ENCODE peak calls at places on chromosomes 6 and 20, in eight cellular contexts. One of them, this sample, is unnamed. For H3K36me3, the result is how much of the 10 kb centered on the place peaks cover.

GRCh38 chr6:143140767-143141166 is 80.1 kb downstream of the AIG1 start:
- DNase-seq in tibial nerve: no peak
- DNase-seq in spleen: no peak
- DNase-seq in left ventricle myocardium inferior: peak
- DNase-seq in mammary epithelial cell: no peak
- DNase-seq in IMR-90: no peak
- DNase-seq in PC-9: no peak
- DNase-seq in Peyer's patch: no peak
- DNase-seq in this sample: no peak

GRCh38 chr6:168186438-168186837 is 107.4 kb upstream of the FRMD1 start:
- DNase-seq in spleen: no peak
- DNase-seq in mammary epithelial cell: no peak
- DNase-seq in IMR-90: no peak
- DNase-seq in tibial nerve: no peak
- DNase-seq in Peyer's patch: no peak
- DNase-seq in left ventricle myocardium inferior: no peak
- DNase-seq in PC-9: no peak
- DNase-seq in this sample: no peak

GRCh38 chr6:34142599-34142998 is 3.3 kb downstream of the GRM4 start:
- DNase-seq in spleen: no peak
- DNase-seq in mammary epithelial cell: peak
- DNase-seq in tibial nerve: no peak
- DNase-seq in left ventricle myocardium inferior: no peak
- DNase-seq in IMR-90: no peak
- DNase-seq in PC-9: no peak
- DNase-seq in Peyer's patch: no peak
- DNase-seq in this sample: no peak

GRCh38 chr20:62496525-62497218 is 20.9 kb upstream of the GATA5 start:
- DNase-seq in IMR-90: no peak
- DNase-seq in spleen: no peak
- DNase-seq in Peyer's patch: no peak
- DNase-seq in mammary epithelial cell: no peak
- DNase-seq in tibial nerve: no peak
- DNase-seq in left ventricle myocardium inferior: no peak
- DNase-seq in PC-9: no peak
- DNase-seq in this sample: no peak

GRCh38 chr20:50516180-50516934 is 6.2 kb downstream of the PTPN1 start:
- DNase-seq in IMR-90: no peak
- DNase-seq in tibial nerve: no peak
- DNase-seq in mammary epithelial cell: no peak
- DNase-seq in Peyer's patch: no peak
- DNase-seq in left ventricle myocardium inferior: no peak
- DNase-seq in PC-9: no peak
- DNase-seq in spleen: no peak
- DNase-seq in this sample: no peak

GRCh38 chr20:63315240-63315981 is 22.4 kb downstream of the COL20A1 start:
- DNase-seq in tibial nerve: no peak
- DNase-seq in PC-9: no peak
- DNase-seq in IMR-90: no peak
- DNase-seq in spleen: peak
- DNase-seq in left ventricle myocardium inferior: no peak
- DNase-seq in Peyer's patch: no peak
- DNase-seq in mammary epithelial cell: no peak
- DNase-seq in this sample: peak

GRCh38 chr20:19757487-19757972 is 528 bp upstream of the RIN2 start:
- DNase-seq in left ventricle myocardium inferior: peak
- DNase-seq in spleen: peak
- DNase-seq in IMR-90: peak
- DNase-seq in mammary epithelial cell: peak
- DNase-seq in PC-9: peak
- DNase-seq in tibial nerve: peak
- DNase-seq in Peyer's patch: peak
- DNase-seq in this sample: peak

GRCh38 chr6:137999815-138000214 is 107.4 kb downstream of the PERP start:
- DNase-seq in tibial nerve: no peak
- DNase-seq in mammary epithelial cell: no peak
- DNase-seq in PC-9: no peak
- DNase-seq in left ventricle myocardium inferior: no peak
- DNase-seq in IMR-90: no peak
- DNase-seq in Peyer's patch: no peak
- DNase-seq in spleen: no peak
- DNase-seq in this sample: no peak

GRCh38 chr6:127290391-127290963 is 23.8 kb downstream of the RNF146 start:
- DNase-seq in Peyer's patch: no peak
- DNase-seq in IMR-90: no peak
- DNase-seq in PC-9: no peak
- DNase-seq in spleen: no peak
- DNase-seq in tibial nerve: no peak
- DNase-seq in mammary epithelial cell: no peak
- DNase-seq in left ventricle myocardium inferior: no peak
- DNase-seq in this sample: no peak

GRCh38 chr6:36042618-36043260 is 15.1 kb downstream of the MAPK14 start:
- DNase-seq in IMR-90: no peak
- DNase-seq in spleen: no peak
- DNase-seq in tibial nerve: no peak
- DNase-seq in mammary epithelial cell: no peak
- DNase-seq in left ventricle myocardium inferior: no peak
- DNase-seq in Peyer's patch: no peak
- DNase-seq in PC-9: no peak
- DNase-seq in this sample: no peak

GRCh38 chr6:72621243-72622093 is at the start of gene KCNQ5:
- DNase-seq in mammary epithelial cell: peak
- DNase-seq in PC-9: no peak
- DNase-seq in left ventricle myocardium inferior: no peak
- DNase-seq in tibial nerve: no peak
- DNase-seq in spleen: peak
- DNase-seq in Peyer's patch: no peak
- DNase-seq in IMR-90: no peak
- DNase-seq in this sample: no peak

GRCh38 chr6:16332175-16332542 is 93.8 kb downstream of the GMPR start:
- DNase-seq in PC-9: peak
- DNase-seq in Peyer's patch: peak
- DNase-seq in tibial nerve: peak
- DNase-seq in mammary epithelial cell: peak
- DNase-seq in left ventricle myocardium inferior: peak
- DNase-seq in spleen: peak
- DNase-seq in IMR-90: peak
- DNase-seq in this sample: peak

GRCh38 chr20:21235713-21236445 is 67.3 kb upstream of the XRN2 start:
- DNase-seq in IMR-90: peak
- DNase-seq in left ventricle myocardium inferior: peak
- DNase-seq in spleen: peak
- DNase-seq in tibial nerve: no peak
- DNase-seq in Peyer's patch: peak
- DNase-seq in mammary epithelial cell: peak
- DNase-seq in PC-9: peak
- DNase-seq in this sample: no peak

GRCh38 chr6:41917528-41917927 is 3.4 kb downstream of the MED20 start:
- DNase-seq in spleen: no peak
- DNase-seq in PC-9: peak
- DNase-seq in IMR-90: peak
- DNase-seq in Peyer's patch: no peak
- DNase-seq in tibial nerve: no peak
- DNase-seq in mammary epithelial cell: peak
- DNase-seq in left ventricle myocardium inferior: no peak
- DNase-seq in this sample: no peak

GRCh38 chr6:41584668-41585205 is 38.6 kb downstream of the FOXP4 start:
- DNase-seq in IMR-90: no peak
- DNase-seq in spleen: no peak
- DNase-seq in PC-9: no peak
- DNase-seq in left ventricle myocardium inferior: no peak
- DNase-seq in Peyer's patch: peak
- DNase-seq in tibial nerve: no peak
- DNase-seq in mammary epithelial cell: no peak
- DNase-seq in this sample: no peak

GRCh38 chr6:17721671-17722070 is 14.9 kb upstream of the NUP153 start:
- DNase-seq in spleen: no peak
- DNase-seq in IMR-90: no peak
- DNase-seq in left ventricle myocardium inferior: no peak
- DNase-seq in mammary epithelial cell: no peak
- DNase-seq in Peyer's patch: no peak
- DNase-seq in tibial nerve: no peak
- DNase-seq in PC-9: no peak
- DNase-seq in this sample: no peak

GRCh38 chr20:56503911-56504310 is 20.6 kb upstream of the FAM209A start:
- DNase-seq in PC-9: no peak
- DNase-seq in tibial nerve: no peak
- DNase-seq in Peyer's patch: no peak
- DNase-seq in left ventricle myocardium inferior: no peak
- DNase-seq in spleen: no peak
- DNase-seq in mammary epithelial cell: no peak
- DNase-seq in IMR-90: no peak
- DNase-seq in this sample: no peak

GRCh38 chr6:129853996-129854711 is 7.0 kb downstream of the TMEM244 start:
- DNase-seq in left ventricle myocardium inferior: no peak
- DNase-seq in IMR-90: peak
- DNase-seq in Peyer's patch: no peak
- DNase-seq in spleen: no peak
- DNase-seq in PC-9: no peak
- DNase-seq in mammary epithelial cell: peak
- DNase-seq in tibial nerve: no peak
- DNase-seq in this sample: no peak

GRCh38 chr6:19851273-19852089 is 14.3 kb downstream of the ID4 start:
- DNase-seq in IMR-90: peak
- DNase-seq in spleen: no peak
- DNase-seq in PC-9: peak
- DNase-seq in Peyer's patch: no peak
- DNase-seq in tibial nerve: no peak
- DNase-seq in left ventricle myocardium inferior: no peak
- DNase-seq in mammary epithelial cell: peak
- DNase-seq in this sample: no peak

GRCh38 chr6:1286972-1287600 is 24.8 kb upstream of the FOXQ1 start:
- DNase-seq in spleen: no peak
- DNase-seq in Peyer's patch: no peak
- DNase-seq in mammary epithelial cell: peak
- DNase-seq in IMR-90: peak
- DNase-seq in left ventricle myocardium inferior: no peak
- DNase-seq in PC-9: peak
- DNase-seq in tibial nerve: no peak
- DNase-seq in this sample: no peak

GRCh38 chr6:107535626-107536025 is 45.7 kb downstream of the SOBP start:
- DNase-seq in left ventricle myocardium inferior: no peak
- DNase-seq in Peyer's patch: no peak
- DNase-seq in mammary epithelial cell: no peak
- DNase-seq in tibial nerve: no peak
- DNase-seq in PC-9: no peak
- DNase-seq in spleen: no peak
- DNase-seq in IMR-90: no peak
- DNase-seq in this sample: no peak

GRCh38 chr6:107534762-107535161 is 44.8 kb downstream of the SOBP start:
- DNase-seq in Peyer's patch: no peak
- DNase-seq in PC-9: no peak
- DNase-seq in left ventricle myocardium inferior: no peak
- DNase-seq in tibial nerve: no peak
- DNase-seq in spleen: no peak
- DNase-seq in IMR-90: no peak
- DNase-seq in mammary epithelial cell: no peak
- DNase-seq in this sample: no peak

GRCh38 chr6:107532707-107533106 is 42.8 kb downstream of the SOBP start:
- DNase-seq in left ventricle myocardium inferior: peak
- DNase-seq in spleen: no peak
- DNase-seq in Peyer's patch: no peak
- DNase-seq in PC-9: no peak
- DNase-seq in tibial nerve: peak
- DNase-seq in IMR-90: no peak
- DNase-seq in mammary epithelial cell: no peak
- DNase-seq in this sample: no peak

GRCh38 chr6:107533415-107534059 is 43.6 kb downstream of the SOBP start:
- DNase-seq in Peyer's patch: no peak
- DNase-seq in tibial nerve: no peak
- DNase-seq in PC-9: no peak
- DNase-seq in mammary epithelial cell: no peak
- DNase-seq in IMR-90: no peak
- DNase-seq in left ventricle myocardium inferior: no peak
- DNase-seq in spleen: no peak
- DNase-seq in this sample: no peak

GRCh38 chr6:107531868-107532267 is 42.0 kb downstream of the SOBP start:
- DNase-seq in Peyer's patch: no peak
- DNase-seq in left ventricle myocardium inferior: no peak
- DNase-seq in PC-9: no peak
- DNase-seq in mammary epithelial cell: no peak
- DNase-seq in IMR-90: no peak
- DNase-seq in tibial nerve: no peak
- DNase-seq in spleen: no peak
- DNase-seq in this sample: no peak
- TF ChIP-seq CTCF in Peyer's patch: no peak
- TF ChIP-seq CTCF in left ventricle myocardium inferior: no peak
- TF ChIP-seq CTCF in PC-9: no peak
- TF ChIP-seq CTCF in mammary epithelial cell: no peak
- TF ChIP-seq CTCF in IMR-90: no peak
- TF ChIP-seq CTCF in tibial nerve: no peak
- TF ChIP-seq CTCF in spleen: no peak
- TF ChIP-seq CTCF in this sample: no peak

GRCh38 chr6:14734052-14734415 is 511.8 kb upstream of the JARID2 start:
- DNase-seq in spleen: no peak
- DNase-seq in PC-9: peak
- DNase-seq in Peyer's patch: no peak
- DNase-seq in left ventricle myocardium inferior: no peak
- DNase-seq in IMR-90: no peak
- DNase-seq in mammary epithelial cell: no peak
- DNase-seq in tibial nerve: no peak
- DNase-seq in this sample: no peak
- H3K27ac ChIP-seq in spleen: peak
- H3K27ac ChIP-seq in PC-9: peak
- H3K27ac ChIP-seq in Peyer's patch: no peak
- H3K27ac ChIP-seq in left ventricle myocardium inferior: no peak
- H3K27ac ChIP-seq in IMR-90: no peak
- H3K27ac ChIP-seq in mammary epithelial cell: peak
- H3K27ac ChIP-seq in tibial nerve: peak
- H3K27ac ChIP-seq in this sample: no peak

GRCh38 chr20:35735828-35736470 is 6.1 kb downstream of the RBM39 start:
- DNase-seq in IMR-90: no peak
- DNase-seq in left ventricle myocardium inferior: no peak
- DNase-seq in PC-9: no peak
- DNase-seq in Peyer's patch: no peak
- DNase-seq in spleen: no peak
- DNase-seq in mammary epithelial cell: no peak
- DNase-seq in tibial nerve: no peak
- DNase-seq in this sample: no peak
- H3K36me3 ChIP-seq in IMR-90: half or more
- H3K36me3 ChIP-seq in left ventricle myocardium inferior: half or more
- H3K36me3 ChIP-seq in PC-9: half or more
- H3K36me3 ChIP-seq in Peyer's patch: under half
- H3K36me3 ChIP-seq in spleen: under half
- H3K36me3 ChIP-seq in mammary epithelial cell: half or more
- H3K36me3 ChIP-seq in tibial nerve: half or more
- H3K36me3 ChIP-seq in this sample: half or more

DNA sequence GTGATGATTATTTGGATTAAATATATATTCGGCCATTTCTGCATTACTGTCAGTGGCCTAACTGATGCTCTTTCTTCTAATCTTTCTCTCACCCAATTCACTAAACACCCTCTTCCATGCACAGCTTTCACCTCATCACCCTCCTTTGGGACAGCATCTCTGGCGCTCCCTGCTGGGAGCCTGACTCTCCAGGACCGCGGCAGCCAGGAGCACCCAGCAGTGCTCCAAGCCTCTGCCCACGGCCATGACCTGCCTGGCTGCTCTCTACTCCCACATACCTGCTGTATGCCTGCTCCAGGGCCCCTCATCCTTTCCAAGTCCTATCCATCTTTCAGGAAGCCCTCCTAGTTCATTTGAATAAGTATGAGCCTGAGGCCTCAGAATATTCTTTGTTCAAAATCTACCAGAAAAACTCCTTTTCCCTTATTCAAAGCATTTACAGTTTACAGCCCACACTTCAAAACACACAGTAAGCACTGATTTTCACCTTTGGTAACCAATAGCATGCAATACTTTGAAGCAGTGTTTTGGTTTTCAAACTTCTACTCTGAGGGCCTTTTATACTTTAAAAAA is 15.2 kb downstream of the CTCFL start:
- DNase-seq in mammary epithelial cell: peak
- DNase-seq in left ventricle myocardium inferior: no peak
- DNase-seq in spleen: no peak
- DNase-seq in PC-9: no peak
- DNase-seq in tibial nerve: no peak
- DNase-seq in Peyer's patch: no peak
- DNase-seq in IMR-90: no peak
- DNase-seq in this sample: no peak
- TF ChIP-seq CTCF in mammary epithelial cell: peak
- TF ChIP-seq CTCF in left ventricle myocardium inferior: peak
- TF ChIP-seq CTCF in spleen: peak
- TF ChIP-seq CTCF in PC-9: peak
- TF ChIP-seq CTCF in tibial nerve: no peak
- TF ChIP-seq CTCF in Peyer's patch: peak
- TF ChIP-seq CTCF in IMR-90: peak
- TF ChIP-seq CTCF in this sample: peak